ENCODE peak calls at places on chromosomes 12 and 14, in five cellular contexts. K, H, Z, Y and U are unnamed samples.

GRCh38 chr12:96326628-96327227 is 73.5 kb downstream of the CDK17 start:
- DNase-seq in Z (no peak), Y (no peak), K (no peak), H (no peak), U (no peak)

GRCh38 chr14:23364604-23365352 is at the start of gene EFS:
- DNase-seq in Z (peak), K (peak), Y (peak), H (no peak), U (peak)

GRCh38 chr12:120100630-120101029 is 15.9 kb downstream of the RAB35 start:
- DNase-seq in Y (no peak), Z (no peak), H (no peak), K (peak), U (no peak)

GRCh38 chr14:71776463-71777359 is 155.5 kb upstream of the RGS6 start:
- DNase-seq in Z (no peak), K (peak), H (no peak), Y (peak), U (no peak)

GRCh38 chr12:79360269-79360668 is 330.5 kb downstream of the PAWR start:
- DNase-seq in Z (no peak), Y (no peak), K (no peak), H (no peak), U (no peak)

GRCh38 chr12:124332068-124332672 is 37.3 kb downstream of the RFLNA start:
- DNase-seq in H (no peak), K (no peak), Z (no peak), Y (peak), U (no peak)

GRCh38 chr12:103560604-103561101 is 26.4 kb upstream of the STAB2 start:
- DNase-seq in H (no peak), Z (peak), Y (peak), K (peak), U (no peak)

GRCh38 chr12:106289196-106289681 is 13.3 kb upstream of the TCP11L2 start:
- DNase-seq in Z (peak), K (peak), Y (no peak), H (no peak), U (no peak)

GRCh38 chr14:104735830-104736642 is 12.0 kb downstream of the ADSS1 start:
- DNase-seq in K (peak), H (no peak), Y (no peak), Z (peak), U (no peak)

GRCh38 chr14:96038558-96038919 is 623 bp upstream of the C14orf132 start:
- DNase-seq in Z (no peak), K (no peak), Y (peak), H (no peak), U (no peak)

GRCh38 chr12:1929241-1929984 is 11.0 kb upstream of the CACNA2D4 start:
- DNase-seq in H (no peak), Y (no peak), K (no peak), Z (no peak), U (no peak)

GRCh38 chr12:601976-602699 is 61.1 kb downstream of the NINJ2 start:
- DNase-seq in Y (no peak), H (no peak), K (no peak), Z (no peak), U (no peak)

GRCh38 chr12:12723681-12724420 is 6.7 kb downstream of the CDKN1B start:
- DNase-seq in H (no peak), Z (peak), K (peak), Y (no peak), U (peak)

GRCh38 chr14:25231006-25231405 is 181.1 kb upstream of the STXBP6 start:
- DNase-seq in Y (no peak), K (no peak), H (no peak), Z (no peak), U (no peak)

GRCh38 chr12:51886021-51886710 is 1.7 kb upstream of the ANKRD33 start:
- DNase-seq in H (no peak), Y (peak), K (peak), Z (peak), U (no peak)

GRCh38 chr12:1576410-1577240 is 17.8 kb downstream of the FBXL14 start:
- DNase-seq in K (peak), H (no peak), Z (peak), Y (peak), U (no peak)

DNA sequence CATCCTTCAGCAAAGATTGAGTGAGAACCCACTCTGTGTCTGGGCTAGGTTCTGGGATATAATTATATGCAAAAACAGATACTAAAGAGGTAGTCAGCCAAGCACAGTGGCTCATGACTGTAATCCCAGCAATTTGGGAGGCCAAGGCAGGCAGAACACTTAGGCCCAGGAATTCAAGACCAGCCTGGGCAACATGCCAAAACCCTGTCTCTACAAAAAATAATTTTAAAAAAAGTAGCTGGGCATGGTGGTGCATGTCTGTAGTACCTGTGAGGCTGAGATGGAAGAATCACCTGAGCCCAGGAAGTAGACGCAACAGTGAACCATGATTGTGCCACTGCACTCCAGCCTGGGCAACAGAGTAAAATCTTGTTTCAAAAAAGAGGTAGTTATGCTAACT is 237.5 kb upstream of the HMGA2 start:
- DNase-seq in Y (no peak), H (no peak), K (no peak), Z (no peak), U (no peak)
- H3K4ac ChIP-seq in Y (no peak), H (no peak), K (no peak), Z (no peak), U (no peak)

DNA sequence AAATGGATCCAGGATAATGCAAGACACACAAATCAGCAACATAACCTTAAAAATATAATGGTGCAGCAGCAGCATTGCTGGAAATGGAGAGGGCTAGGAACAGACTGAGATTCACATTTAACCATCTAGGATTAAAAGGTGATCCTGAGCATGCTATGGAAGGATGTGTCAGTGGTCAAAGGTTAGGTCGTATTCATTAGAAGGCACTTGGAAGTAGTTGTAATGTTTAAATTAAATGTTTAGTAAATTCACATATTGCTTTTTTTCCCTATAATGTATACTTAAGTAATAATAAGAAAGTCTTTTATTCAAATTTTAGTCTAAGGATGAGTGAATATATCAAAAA is 368.6 kb upstream of the PDE3A start:
- DNase-seq in Z (no peak), K (no peak), H (no peak), Y (no peak), U (no peak)
- H3K4me2 ChIP-seq in Z (no peak), K (no peak), H (no peak), Y (no peak), U (no peak)

DNA sequence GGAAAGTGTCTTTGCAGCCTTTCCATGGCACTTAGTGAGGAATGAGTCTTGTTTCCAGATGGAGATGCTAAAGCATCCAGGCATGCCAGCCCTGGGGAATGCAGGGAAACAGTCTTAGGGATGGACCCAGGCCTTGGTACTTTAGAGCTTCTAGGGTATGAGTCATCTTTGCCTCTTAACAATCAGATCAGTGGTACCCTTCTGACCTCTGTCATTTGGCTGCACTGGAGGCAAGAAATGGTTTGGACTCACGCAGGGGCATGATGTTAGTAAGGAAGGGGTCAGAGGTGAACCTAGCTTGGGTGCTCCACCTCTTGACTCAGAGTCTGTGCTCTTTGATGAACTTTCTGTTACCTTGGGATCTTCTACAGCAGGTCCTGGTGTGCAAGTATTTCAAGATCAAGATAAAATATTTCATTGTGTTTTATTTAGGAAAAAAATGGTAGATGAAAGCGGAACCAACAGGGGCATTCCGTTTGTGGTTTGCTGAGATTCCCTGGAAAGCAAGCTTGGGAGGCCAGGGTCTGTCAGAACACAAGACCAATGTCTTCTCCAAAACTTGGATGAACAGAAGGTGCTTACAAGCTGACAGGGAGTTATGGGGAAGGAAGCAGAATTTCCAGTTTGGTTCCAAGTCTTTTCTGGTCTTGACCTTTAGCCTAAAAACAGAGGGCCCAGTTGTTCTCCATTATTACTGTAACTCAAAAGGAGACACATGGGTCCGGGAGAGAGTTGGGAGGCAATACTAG is 216.2 kb downstream of the ZFP36L1 start:
- DNase-seq in K (peak), Z (peak), H (no peak), Y (no peak), U (no peak)
- H2BK5ac ChIP-seq in K (peak), Z (no peak), H (no peak), Y (no peak), U (no peak)

DNA sequence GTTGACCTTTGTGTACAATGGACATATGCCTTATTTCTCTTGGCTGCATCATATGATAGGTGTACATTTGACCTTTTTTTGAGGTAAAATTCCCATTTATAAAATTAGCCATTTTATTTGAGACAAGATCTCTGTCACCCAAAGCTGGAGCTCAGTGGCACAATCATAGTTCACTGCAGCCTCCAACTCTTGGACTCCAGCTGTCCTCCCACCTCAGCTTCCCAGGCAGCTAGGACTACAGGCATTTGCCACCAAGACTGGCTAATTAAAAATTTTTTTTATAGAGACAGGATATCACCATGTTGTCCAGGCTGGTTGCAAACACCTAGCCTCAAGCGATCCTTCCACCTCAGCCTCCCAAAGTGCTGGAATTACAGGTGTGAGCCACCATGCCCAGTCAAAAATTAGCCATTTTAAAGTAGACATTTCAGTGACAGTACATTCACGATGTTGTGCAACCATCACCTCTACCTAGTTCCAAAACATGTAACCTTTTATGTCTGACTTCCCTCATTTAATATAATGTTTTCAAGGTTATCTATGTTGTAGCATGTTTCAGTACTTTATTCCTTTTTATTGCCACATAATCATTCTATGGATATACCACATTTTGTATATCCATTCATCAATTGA is 5.4 kb downstream of the G2E3 start:
- DNase-seq in K (no peak), Y (no peak), Z (no peak), H (no peak), U (no peak)
- H3K4ac ChIP-seq in K (no peak), Y (no peak), Z (no peak), H (no peak), U (no peak)

DNA sequence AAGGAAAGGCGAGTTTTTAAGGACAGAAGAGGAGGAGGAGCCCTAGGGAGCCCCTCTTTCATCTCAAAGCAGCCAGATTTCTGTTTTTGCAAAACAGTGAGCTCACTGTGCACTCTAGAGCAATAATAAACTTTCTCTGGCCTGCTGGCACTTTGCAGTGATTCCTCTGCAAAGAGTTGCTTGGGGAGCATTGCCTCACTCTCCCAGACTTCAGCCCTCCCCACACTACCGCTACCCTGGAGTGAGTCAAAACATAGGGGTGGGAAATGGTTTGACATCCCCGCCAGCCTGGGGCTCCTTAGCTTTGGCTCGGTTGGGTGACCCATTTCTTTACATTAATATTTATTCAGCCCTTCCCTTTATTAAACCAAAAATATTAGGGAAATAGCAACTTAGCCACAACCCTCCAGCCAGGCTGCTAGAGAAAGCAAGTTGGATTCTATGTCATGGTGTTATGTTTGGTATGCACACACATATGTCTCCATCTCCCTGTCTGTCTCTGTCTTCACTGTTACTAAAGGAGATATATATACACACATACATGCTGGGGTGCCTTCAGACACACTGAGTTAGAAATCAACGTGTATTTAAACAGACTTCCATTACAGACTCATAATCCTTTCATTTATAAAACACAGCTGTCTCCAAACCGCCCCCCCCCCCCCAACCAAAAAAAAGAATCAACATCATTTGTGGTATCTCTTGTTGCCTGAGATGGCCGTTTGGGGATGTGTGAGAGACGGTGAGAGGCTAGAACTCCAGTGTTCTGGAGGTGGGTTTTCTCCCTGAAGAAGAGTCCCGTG is 3.4 kb upstream of the IRF2BPL start:
- DNase-seq in H (no peak), Z (peak), K (peak), Y (no peak), U (no peak)
- H3K4me2 ChIP-seq in H (peak), Z (no peak), K (peak), Y (no peak), U (no peak)

GRCh38 chr14:61573748-61574513 is 121.4 kb upstream of the HIF1A start:
- DNase-seq in H (no peak), K (peak), Z (peak), Y (peak), U (no peak)
- H2BK5ac ChIP-seq in H (no peak), K (peak), Z (peak), Y (no peak), U (no peak)